ENCODE peak calls at places on chromosomes 16 and 17, in six cellular contexts. M is pancreas, C is cardiac muscle cell, S is astrocyte, G is PC-3, D is body of pancreas. N is an unnamed sample.

GRCh38 chr16:9798474-9798873 is 383.8 kb downstream of the GRIN2A start:
- DNase-seq in M (no peak), C (no peak), S (no peak), G (no peak), D (no peak), N (no peak)

GRCh38 chr17:10754861-10755591 is 25.2 kb upstream of the TMEM220 start:
- DNase-seq in M (no peak), C (peak), S (no peak), G (no peak), D (no peak), N (no peak)

GRCh38 chr17:40556884-40557414 is 8.3 kb downstream of the CCR7 start:
- DNase-seq in M (no peak), C (no peak), S (no peak), G (no peak), D (no peak), N (no peak)

GRCh38 chr17:48310748-48311213 is 119.2 kb downstream of the SKAP1 start:
- DNase-seq in M (no peak), C (peak), S (no peak), G (no peak), D (no peak), N (no peak)

GRCh38 chr16:16004314-16004749 is 54.9 kb downstream of the ABCC1 start:
- DNase-seq in M (no peak), C (no peak), S (peak), G (peak), D (no peak), N (peak)

GRCh38 chr17:82922646-82923045 is 82.8 kb upstream of the ZNF750 start:
- DNase-seq in M (peak), C (no peak), S (no peak), G (no peak), D (peak), N (no peak)

GRCh38 chr17:50149425-50150353 is 788 bp downstream of the PPP1R9B start:
- DNase-seq in M (peak), C (peak), S (peak), G (peak), D (peak), N (no peak)

GRCh38 chr17:1929896-1930750 is 95.0 kb downstream of the RTN4RL1 start:
- DNase-seq in M (no peak), C (no peak), S (no peak), G (no peak), D (no peak), N (no peak)

GRCh38 chr17:73492802-73493139 is 151.5 kb downstream of the SDK2 start:
- DNase-seq in M (no peak), C (peak), S (no peak), G (no peak), D (no peak), N (no peak)

GRCh38 chr16:85441890-85442670 is 171.0 kb upstream of the GSE1 start:
- DNase-seq in M (no peak), C (no peak), S (no peak), G (no peak), D (no peak), N (no peak)

GRCh38 chr16:1054660-1055556 is 17.6 kb upstream of the SSTR5 start:
- DNase-seq in M (peak), C (peak), S (no peak), G (peak), D (peak), N (no peak)

GRCh38 chr17:47879776-47880452 is 16.1 kb upstream of the SP2 start:
- DNase-seq in M (no peak), C (no peak), S (no peak), G (no peak), D (no peak), N (no peak)

GRCh38 chr17:45425125-45425983 is 7.3 kb downstream of the ARHGAP27 start:
- DNase-seq in M (peak), C (peak), S (peak), G (peak), D (peak), N (peak)

GRCh38 chr17:77875051-77875780 is 83.3 kb upstream of the TNRC6C start:
- DNase-seq in M (no peak), C (no peak), S (peak), G (no peak), D (no peak), N (peak)

GRCh38 chr17:27413295-27413694 is 43.0 kb upstream of the KSR1 start:
- DNase-seq in M (no peak), C (no peak), S (no peak), G (no peak), D (no peak), N (no peak)
- H3K27ac ChIP-seq in M (no peak), C (no peak), S (no peak), G (no peak), D (no peak), N (no peak)

DNA sequence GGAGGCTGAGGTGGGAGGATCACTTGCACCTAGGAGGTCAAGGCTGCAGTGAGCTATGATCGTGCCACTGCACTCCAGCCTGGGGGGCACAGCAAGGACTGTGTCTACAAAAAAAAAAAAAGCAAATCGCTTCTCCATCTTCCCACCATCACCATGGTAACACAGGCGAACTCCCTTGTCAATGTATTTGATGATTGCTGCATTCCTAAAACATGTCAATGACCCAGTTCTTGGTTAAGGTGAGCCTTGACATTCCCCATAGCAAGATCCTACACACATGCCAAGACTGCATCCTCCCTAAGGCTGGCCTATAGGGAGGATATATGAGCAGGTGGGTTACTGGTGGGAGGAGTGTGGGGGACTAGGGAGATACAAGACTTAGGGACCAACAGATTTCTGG is 12.2 kb downstream of the CNTNAP1 start:
- DNase-seq in M (no peak), C (no peak), S (no peak), G (no peak), D (no peak), N (no peak)
- TF ChIP-seq CTCF in M (no peak), C (no peak), S (no peak), G (no peak), D (no peak), N (no peak)

DNA sequence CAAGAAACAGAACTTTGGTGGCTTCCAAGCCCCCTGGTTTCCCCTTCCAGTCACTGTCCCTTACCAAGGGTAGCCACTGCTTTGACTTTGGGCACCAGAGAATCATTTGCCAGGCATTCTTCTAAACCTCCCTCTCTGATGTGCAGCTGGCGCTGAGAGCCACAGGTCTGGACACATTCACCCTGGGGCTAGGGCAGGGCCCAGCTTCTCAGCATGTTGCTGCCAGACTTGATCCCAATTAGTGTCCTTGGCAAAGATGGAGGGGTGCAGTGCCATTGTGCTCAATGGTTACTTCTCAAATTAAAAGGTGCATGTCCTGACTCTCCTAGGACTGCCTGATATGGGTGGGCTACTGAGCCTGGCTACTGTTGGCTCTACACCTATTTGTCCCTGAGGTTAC is 7.6 kb upstream of the SLC47A2 start:
- DNase-seq in M (no peak), C (no peak), S (no peak), G (peak), D (no peak), N (no peak)
- H3K27ac ChIP-seq in M (no peak), C (no peak), S (no peak), G (no peak), D (no peak), N (no peak)

DNA sequence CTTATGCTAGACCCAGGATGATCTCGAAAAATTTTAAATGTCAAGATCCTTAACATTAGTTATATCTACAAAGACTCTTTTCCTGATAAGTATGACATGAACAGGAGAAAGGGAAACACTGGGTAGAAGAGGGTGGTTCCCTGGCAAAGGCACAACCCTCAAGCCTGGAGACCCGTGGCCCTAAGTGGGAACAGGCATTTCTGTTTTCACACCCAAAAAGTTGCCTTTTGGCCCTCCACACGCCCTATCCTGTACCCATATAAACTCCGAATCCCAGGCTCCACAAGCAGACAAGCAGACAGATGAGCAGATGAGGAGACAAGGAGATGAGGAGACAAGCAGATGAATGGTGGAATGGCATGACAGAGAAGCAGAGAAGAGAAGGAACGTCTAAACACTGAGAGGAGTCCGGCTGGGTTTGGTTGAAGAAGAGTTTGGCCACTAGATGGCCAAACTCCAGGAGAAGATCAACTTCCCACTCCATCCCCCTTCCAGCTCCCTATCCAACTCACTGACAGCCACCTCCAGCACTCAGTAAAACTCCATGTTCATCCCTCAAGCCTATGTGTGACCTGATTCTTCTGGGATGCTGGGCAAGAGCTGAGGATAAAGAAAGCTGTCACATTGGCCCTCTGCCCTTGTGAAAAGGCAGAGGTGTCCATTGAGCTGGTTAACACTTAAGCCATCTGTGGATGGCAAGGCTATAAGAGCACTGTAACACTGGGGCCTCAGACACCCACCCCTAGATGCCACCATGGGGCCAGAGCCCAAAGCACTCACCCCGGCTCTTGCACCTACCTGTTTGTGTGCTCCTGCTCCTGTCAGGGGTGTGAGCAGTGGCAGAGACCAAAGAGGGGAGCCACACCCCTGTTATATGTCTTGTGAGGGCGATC is 139.6 kb upstream of the FAM20A start:
- DNase-seq in M (no peak), C (no peak), S (no peak), G (no peak), D (no peak), N (no peak)
- TF ChIP-seq CTCF in M (no peak), C (no peak), S (no peak), G (peak), D (no peak), N (peak)

GRCh38 chr16:75421820-75422126 is 11.5 kb downstream of the CFDP1 start:
- DNase-seq in M (no peak), C (no peak), S (no peak), G (no peak), D (no peak), N (no peak)

GRCh38 chr16:75416904-75417565 is 16.3 kb downstream of the CFDP1 start:
- DNase-seq in M (no peak), C (no peak), S (no peak), G (no peak), D (no peak), N (no peak)

GRCh38 chr16:75415169-75415908 is 18.0 kb downstream of the CFDP1 start:
- DNase-seq in M (no peak), C (no peak), S (no peak), G (peak), D (no peak), N (no peak)

GRCh38 chr16:75424096-75424762 is 9.1 kb downstream of the CFDP1 start:
- DNase-seq in M (no peak), C (no peak), S (no peak), G (no peak), D (no peak), N (no peak)

GRCh38 chr16:75420987-75421819 is 12.1 kb downstream of the CFDP1 start:
- DNase-seq in M (peak), C (peak), S (no peak), G (no peak), D (peak), N (peak)
- H3K27ac ChIP-seq in M (peak), C (peak), S (no peak), G (no peak), D (peak), N (no peak)

GRCh38 chr17:56892333-56892732 is 21.5 kb downstream of the TRIM25 start:
- DNase-seq in M (no peak), C (no peak), S (no peak), G (no peak), D (no peak), N (no peak)

GRCh38 chr17:56893503-56893902 is 20.3 kb downstream of the TRIM25 start:
- DNase-seq in M (no peak), C (no peak), S (no peak), G (no peak), D (no peak), N (no peak)

GRCh38 chr17:56890906-56891674 is 22.8 kb downstream of the TRIM25 start:
- DNase-seq in M (no peak), C (no peak), S (no peak), G (no peak), D (no peak), N (no peak)

GRCh38 chr17:56890390-56890789 is 23.5 kb downstream of the TRIM25 start:
- DNase-seq in M (no peak), C (no peak), S (no peak), G (no peak), D (no peak), N (no peak)

DNA sequence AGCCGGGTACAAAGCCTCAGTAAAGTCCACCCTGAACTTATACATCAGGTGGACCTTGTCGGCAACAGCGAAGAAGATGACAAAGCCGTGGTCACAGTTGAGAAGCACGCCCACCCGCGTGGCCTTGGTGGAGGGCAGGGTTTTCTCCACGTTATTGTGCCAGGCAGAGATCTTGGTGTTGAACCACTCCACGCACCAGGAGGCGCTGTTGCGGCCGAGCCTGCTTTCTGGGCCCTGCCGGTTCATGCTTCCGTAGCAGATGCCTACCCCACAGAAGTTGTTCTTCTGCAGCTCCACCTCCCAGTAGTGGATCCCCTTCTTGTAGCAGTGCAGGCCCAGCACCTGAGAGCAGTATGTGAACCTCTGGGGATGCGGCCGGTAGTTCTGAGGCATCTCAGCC is 22.1 kb downstream of the TRIM25 start:
- DNase-seq in M (peak), C (no peak), S (no peak), G (no peak), D (peak), N (no peak)
- TF ChIP-seq CTCF in M (no peak), C (peak), S (no peak), G (peak), D (peak), N (peak)

DNA sequence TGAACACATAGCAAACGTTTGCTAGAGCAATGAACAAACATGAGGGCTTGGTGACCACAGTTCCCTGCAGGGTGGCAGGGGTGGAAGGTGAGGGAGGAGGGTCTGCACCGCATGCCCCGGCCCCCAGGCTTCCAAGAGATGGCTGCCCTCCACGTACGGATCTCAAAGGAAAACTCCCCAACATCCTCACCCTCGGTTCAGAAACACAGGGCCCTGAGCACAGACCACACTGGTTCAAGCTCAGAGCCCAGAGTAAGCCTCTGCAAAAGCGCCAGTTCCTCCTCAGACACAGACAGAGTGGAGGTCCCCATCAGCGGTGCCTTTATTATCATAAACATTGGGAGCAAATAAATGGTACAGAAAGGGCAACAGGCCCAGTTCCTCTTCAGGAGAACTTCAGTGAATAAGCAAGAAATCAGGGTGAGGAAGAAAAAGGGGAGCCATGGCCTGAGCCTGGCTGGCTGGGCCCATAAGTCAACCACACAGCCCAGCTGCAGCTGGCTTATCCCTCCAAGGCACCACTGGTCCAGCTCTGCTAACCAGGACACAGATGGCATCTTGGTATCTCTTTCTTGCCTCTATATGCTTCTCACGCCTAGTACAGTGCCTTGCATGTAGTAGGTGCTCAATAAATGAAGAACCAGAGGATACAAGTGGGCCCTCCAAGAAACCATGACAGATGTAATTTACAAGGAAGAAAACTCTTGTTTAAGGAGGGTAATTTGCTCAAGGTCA is 11.0 kb downstream of the MPO start:
- DNase-seq in M (no peak), C (no peak), S (no peak), G (no peak), D (no peak), N (no peak)
- H3K27ac ChIP-seq in M (no peak), C (no peak), S (no peak), G (no peak), D (no peak), N (no peak)

DNA sequence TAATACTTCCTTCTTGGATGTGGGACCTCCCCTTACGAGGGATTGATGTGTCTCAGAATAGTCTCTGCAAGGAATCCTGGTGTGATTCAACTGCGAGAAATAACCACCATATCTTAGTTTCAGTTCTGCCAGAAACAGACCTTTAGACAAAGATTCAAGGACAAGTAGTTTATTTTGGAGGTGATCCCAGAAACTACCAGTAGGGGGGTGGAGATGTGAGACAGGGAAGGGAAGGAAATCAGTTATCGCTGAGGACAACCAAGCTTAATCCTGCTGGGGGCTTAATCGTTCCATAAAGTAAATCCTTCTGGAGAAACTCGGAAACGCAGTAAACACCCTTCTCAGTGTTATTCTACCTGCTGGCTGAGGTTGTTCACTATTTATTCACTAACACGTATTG is 5.0 kb upstream of the SDR42E1 start:
- DNase-seq in M (no peak), C (no peak), S (peak), G (peak), D (no peak), N (peak)
- TF ChIP-seq CTCF in M (no peak), C (peak), S (peak), G (peak), D (peak), N (peak)

N was measured in brain microvascular endothelial cell.